ENCODE peak calls at places on chromosomes 11 and 22, in five cellular contexts. K is hepatocyte, D is cardiac muscle cell, P is GM12865, H is astrocyte of the cerebellum. J is an unnamed sample.

GRCh38 chr11:60801194-60801593 is 16.1 kb downstream of the MS4A10 start:
- DNase-seq in K (no peak), D (no peak), P (no peak), H (no peak), J (no peak)

GRCh38 chr11:109423114-109423859 is 1.3 kb downstream of the C11orf87 start:
- DNase-seq in K (peak), D (peak), P (no peak), H (no peak), J (no peak)

GRCh38 chr11:106625566-106625965 is 392.7 kb downstream of the GUCY1A2 start:
- DNase-seq in K (no peak), D (peak), P (no peak), H (peak), J (peak)

GRCh38 chr11:1691027-1691877 is 5.7 kb upstream of the KRTAP5-6 start:
- DNase-seq in K (peak), D (no peak), P (no peak), H (no peak), J (no peak)

GRCh38 chr11:82756765-82757650 is 23.3 kb upstream of the FAM181B start:
- DNase-seq in K (no peak), D (no peak), P (peak), H (no peak), J (no peak)

GRCh38 chr11:81005595-81005994 is 1564.8 kb upstream of the TENM4 start:
- DNase-seq in K (peak), D (peak), P (no peak), H (peak), J (peak)

GRCh38 chr11:126431401-126432064 is 76.0 kb downstream of the ST3GAL4 start:
- DNase-seq in K (peak), D (peak), P (no peak), H (peak), J (no peak)

GRCh38 chr11:94638902-94639373 is 71.8 kb downstream of the PIWIL4 start:
- DNase-seq in K (peak), D (peak), P (no peak), H (no peak), J (no peak)

GRCh38 chr11:64759131-64759721 is 548 bp downstream of the PYGM start:
- DNase-seq in K (no peak), D (no peak), P (no peak), H (no peak), J (no peak)

GRCh38 chr11:33773399-33774355 is 643 bp downstream of the FBXO3 start:
- DNase-seq in K (peak), D (no peak), P (peak), H (no peak), J (no peak)

GRCh38 chr11:74311352-74311926 is at the start of gene P4HA3:
- DNase-seq in K (peak), D (peak), P (peak), H (no peak), J (no peak)

GRCh38 chr11:74307409-74307808 is 4.0 kb downstream of the P4HA3 start:
- DNase-seq in K (peak), D (peak), P (no peak), H (peak), J (peak)

GRCh38 chr11:74306440-74307175 is 4.8 kb downstream of the P4HA3 start:
- DNase-seq in K (no peak), D (no peak), P (no peak), H (no peak), J (no peak)

GRCh38 chr11:74312321-74312720 is 881 bp upstream of the P4HA3 start:
- DNase-seq in K (no peak), D (no peak), P (no peak), H (no peak), J (no peak)

GRCh38 chr11:74310857-74311256 is 583 bp downstream of the P4HA3 start:
- DNase-seq in K (no peak), D (no peak), P (no peak), H (no peak), J (no peak)
- H3K4me3 ChIP-seq in K (peak), D (peak), P (no peak), H (peak), J (peak)

GRCh38 chr11:103488579-103488978 is 379.4 kb downstream of the DYNC2H1 start:
- DNase-seq in K (no peak), D (no peak), P (no peak), H (no peak), J (no peak)
- TF ChIP-seq CTCF in K (no peak), D (no peak), P (no peak), H (no peak), J (no peak)

GRCh38 chr22:42719656-42720262 is 911 bp downstream of the A4GALT start:
- DNase-seq in K (no peak), D (no peak), P (peak), H (no peak), J (no peak)

GRCh38 chr22:42717197-42717967 is 3.3 kb downstream of the A4GALT start:
- DNase-seq in K (no peak), D (peak), P (peak), H (no peak), J (no peak)

GRCh38 chr22:42720263-42721044 is at the start of gene A4GALT:
- DNase-seq in K (peak), D (peak), P (peak), H (no peak), J (no peak)

GRCh38 chr22:42721045-42721434 is 370 bp upstream of the A4GALT start:
- DNase-seq in K (no peak), D (peak), P (no peak), H (no peak), J (no peak)

GRCh38 chr22:42719133-42719532 is 1.5 kb downstream of the A4GALT start:
- DNase-seq in K (no peak), D (peak), P (peak), H (no peak), J (no peak)
- H3K4me3 ChIP-seq in K (no peak), D (no peak), P (peak), H (no peak), J (no peak)

DNA sequence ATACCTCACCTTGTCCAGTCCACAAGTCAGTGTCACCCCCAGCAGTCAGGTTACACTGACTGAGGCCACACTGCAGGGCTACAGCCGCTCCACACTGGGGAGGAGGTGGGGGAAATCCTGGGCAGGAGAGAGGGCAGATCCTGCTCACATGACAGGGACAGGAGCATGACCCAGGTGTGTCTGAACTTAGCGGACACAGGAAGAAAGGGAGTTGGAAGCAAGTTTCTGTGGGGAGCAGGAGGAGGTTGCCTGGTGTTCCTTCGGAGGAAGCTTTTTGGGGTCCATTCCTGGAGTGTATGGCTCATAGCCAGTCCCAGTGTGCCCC is 5.9 kb downstream of the MMP11 start:
- DNase-seq in K (peak), D (no peak), P (no peak), H (no peak), J (no peak)
- TF ChIP-seq CTCF in K (no peak), D (no peak), P (no peak), H (no peak), J (no peak)

GRCh38 chr22:48370508-48371325 is 1457.0 kb downstream of the BRD1 start:
- DNase-seq in K (no peak), D (no peak), P (no peak), H (no peak), J (no peak)

GRCh38 chr22:48369789-48370507 is 1457.7 kb downstream of the BRD1 start:
- DNase-seq in K (peak), D (no peak), P (no peak), H (no peak), J (no peak)

GRCh38 chr22:48373626-48374173 is 1454.0 kb downstream of the BRD1 start:
- DNase-seq in K (no peak), D (no peak), P (no peak), H (no peak), J (no peak)

GRCh38 chr22:48371391-48371790 is 1456.3 kb downstream of the BRD1 start:
- DNase-seq in K (no peak), D (no peak), P (no peak), H (no peak), J (no peak)

DNA sequence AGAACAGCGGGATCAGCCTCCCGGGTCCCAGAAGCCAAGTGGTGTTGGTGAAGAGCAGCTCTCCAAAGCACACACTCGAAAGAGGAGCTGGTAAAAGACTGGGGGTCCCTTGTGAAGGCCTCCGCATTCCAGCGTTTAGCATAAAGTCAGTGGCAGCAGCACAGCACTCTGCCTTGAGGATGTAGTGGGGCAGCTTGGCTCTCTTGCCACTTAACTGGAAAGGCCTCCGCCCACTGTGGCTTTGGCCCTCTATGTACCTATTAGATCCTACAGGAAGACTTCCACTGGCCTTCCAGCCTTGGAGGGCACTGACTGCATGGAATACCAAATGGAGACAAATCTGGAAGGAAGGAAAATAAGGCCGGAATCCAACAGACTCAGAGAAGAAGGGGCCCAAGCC is 1455.3 kb downstream of the BRD1 start:
- DNase-seq in K (no peak), D (no peak), P (no peak), H (no peak), J (no peak)
- H3K4me3 ChIP-seq in K (no peak), D (no peak), P (no peak), H (no peak), J (no peak)

GRCh38 chr11:7538466-7539454 is 25.0 kb downstream of the PPFIBP2 start:
- DNase-seq in K (no peak), D (no peak), P (no peak), H (no peak), J (no peak)
- TF ChIP-seq CTCF in K (no peak), D (no peak), P (no peak), H (no peak), J (no peak)

GRCh38 chr11:14642873-14643696 is 519 bp upstream of the PDE3B start:
- DNase-seq in K (no peak), D (no peak), P (peak), H (no peak), J (no peak)

GRCh38 chr11:14645247-14645912 is 1.8 kb downstream of the PDE3B start:
- DNase-seq in K (no peak), D (peak), P (peak), H (no peak), J (no peak)

GRCh38 chr11:14644396-14645246 is 1.0 kb downstream of the PDE3B start:
- DNase-seq in K (peak), D (peak), P (peak), H (no peak), J (no peak)

GRCh38 chr11:14643697-14644395 is at the start of gene PDE3B:
- DNase-seq in K (peak), D (peak), P (peak), H (no peak), J (no peak)

GRCh38 chr11:14645985-14646900 is 2.6 kb downstream of the PDE3B start:
- DNase-seq in K (no peak), D (peak), P (no peak), H (no peak), J (no peak)
- H3K4me3 ChIP-seq in K (peak), D (peak), P (peak), H (no peak), J (no peak)

GRCh38 chr11:75563978-75564552 is 2.0 kb downstream of the SERPINH1 start:
- DNase-seq in K (peak), D (peak), P (no peak), H (peak), J (no peak)
- TF ChIP-seq CTCF in K (peak), D (peak), P (no peak), H (peak), J (peak)

GRCh38 chr11:65870706-65871681 is 1.6 kb downstream of the EFEMP2 start:
- DNase-seq in K (no peak), D (no peak), P (no peak), H (no peak), J (no peak)
- H3K4me3 ChIP-seq in K (no peak), D (peak), P (no peak), H (peak), J (no peak)